ENCODE peak calls at places on chromosomes 12 and 14, in four cellular contexts. P, R, D and Z are unnamed samples.

GRCh38 chr12:29238822-29239291 is 89.8 kb downstream of the FAR2 start:
- DNase-seq in P (no peak), D (no peak), R (no peak), Z (no peak)

GRCh38 chr12:114400395-114400794 is 5.5 kb downstream of the TBX5 start:
- DNase-seq in R (no peak), P (no peak), D (no peak), Z (no peak)

GRCh38 chr12:126337556-126337955 is 1272.3 kb downstream of the AACS start:
- DNase-seq in P (no peak), D (peak; percentile 88), R (no peak), Z (no peak)

GRCh38 chr14:74358176-74358829 is 10.0 kb downstream of the VRTN start:
- DNase-seq in R (no peak), D (no peak), P (no peak), Z (no peak)

GRCh38 chr14:72751276-72752033 is 142.4 kb downstream of the DPF3 start:
- DNase-seq in P (no peak), D (no peak), R (no peak), Z (no peak)

GRCh38 chr14:75158843-75159614 is 17.4 kb downstream of the TMED10 start:
- DNase-seq in D (no peak), P (no peak), R (no peak), Z (no peak)

GRCh38 chr12:46667547-46667946 is 158.2 kb downstream of the SLC38A4 start:
- DNase-seq in D (no peak), R (no peak), P (no peak), Z (no peak)

GRCh38 chr14:75257241-75257640 is 21.4 kb upstream of the FOS start:
- DNase-seq in P (no peak), R (no peak), D (no peak), Z (no peak)

GRCh38 chr12:88946377-88946997 is 366.2 kb upstream of the KITLG start:
- DNase-seq in R (no peak), D (no peak), P (no peak), Z (no peak)

GRCh38 chr14:93974299-93974698 is 2.1 kb downstream of the ASB2 start:
- DNase-seq in R (no peak), P (no peak), D (no peak), Z (no peak)

GRCh38 chr12:61860439-61860838 is 399.8 kb upstream of the USP15 start:
- DNase-seq in D (no peak), R (no peak), P (no peak), Z (no peak)

GRCh38 chr12:72622556-72622955 is 350.4 kb downstream of the TRHDE start:
- DNase-seq in R (no peak), D (no peak), P (no peak), Z (no peak)

GRCh38 chr12:120737557-120738251 is 12.1 kb downstream of the ACADS start:
- DNase-seq in D (no peak), P (no peak), R (no peak), Z (no peak)

GRCh38 chr12:104506691-104507401 is 50.1 kb downstream of the CHST11 start:
- DNase-seq in D (no peak), P (no peak), R (peak; percentile 75), Z (no peak)

GRCh38 chr14:68854421-68854820 is 61.6 kb upstream of the ZFP36L1 start:
- DNase-seq in D (no peak), R (no peak), P (no peak), Z (no peak)

GRCh38 chr12:1551496-1551895 is 42.9 kb downstream of the FBXL14 start:
- DNase-seq in D (no peak), P (no peak), R (no peak), Z (no peak)